ENCODE peak calls at places on chromosome 20, in seven cellular contexts. One of them, this sample, is unnamed.

GRCh38 chr20:38113401-38114325 is 51.4 kb downstream of the TGM2 start:
- DNase-seq in SK-N-SH: no peak
- DNase-seq in HepG2: peak; percentile 78
- DNase-seq in K562: peak; percentile 96
- DNase-seq in GM12878: no peak
- DNase-seq in H1: peak; percentile 38
- DNase-seq in HCT116: peak; percentile 27
- DNase-seq in this sample: no peak

GRCh38 chr20:13322621-13323020 is 101.5 kb downstream of the ISM1 start:
- DNase-seq in SK-N-SH: no peak
- DNase-seq in HepG2: peak; percentile 90
- DNase-seq in K562: no peak
- DNase-seq in GM12878: no peak
- DNase-seq in H1: no peak
- DNase-seq in HCT116: no peak
- DNase-seq in this sample: no peak

GRCh38 chr20:64048402-64049044 is 916 bp downstream of the SOX18 start:
- DNase-seq in SK-N-SH: peak; percentile 65
- DNase-seq in HepG2: no peak
- DNase-seq in K562: no peak
- DNase-seq in GM12878: no peak
- DNase-seq in H1: no peak
- DNase-seq in HCT116: no peak
- DNase-seq in this sample: no peak

GRCh38 chr20:52493177-52493711 is 301.7 kb upstream of the ZFP64 start:
- DNase-seq in SK-N-SH: no peak
- DNase-seq in HepG2: no peak
- DNase-seq in K562: peak; percentile 8
- DNase-seq in GM12878: no peak
- DNase-seq in H1: no peak
- DNase-seq in HCT116: no peak
- DNase-seq in this sample: peak; percentile 10

GRCh38 chr20:1710484-1710883 is 52.9 kb upstream of the SIRPG start:
- DNase-seq in SK-N-SH: no peak
- DNase-seq in HepG2: no peak
- DNase-seq in K562: no peak
- DNase-seq in GM12878: no peak
- DNase-seq in H1: no peak
- DNase-seq in HCT116: no peak
- DNase-seq in this sample: no peak

GRCh38 chr20:32062776-32063170 is 10.7 kb downstream of the HCK start:
- DNase-seq in SK-N-SH: no peak
- DNase-seq in HepG2: no peak
- DNase-seq in K562: no peak
- DNase-seq in GM12878: peak; percentile 55
- DNase-seq in H1: no peak
- DNase-seq in HCT116: no peak
- DNase-seq in this sample: no peak

GRCh38 chr20:24102290-24102689 is 113.7 kb upstream of the GGTLC1 start:
- DNase-seq in SK-N-SH: no peak
- DNase-seq in HepG2: peak; percentile 35
- DNase-seq in K562: peak; percentile 1
- DNase-seq in GM12878: no peak
- DNase-seq in H1: peak; percentile 23
- DNase-seq in HCT116: no peak
- DNase-seq in this sample: peak; percentile 69

GRCh38 chr20:34083137-34083536 is 28.9 kb downstream of the EIF2S2 start:
- DNase-seq in SK-N-SH: no peak
- DNase-seq in HepG2: no peak
- DNase-seq in K562: peak; percentile 83
- DNase-seq in GM12878: no peak
- DNase-seq in H1: no peak
- DNase-seq in HCT116: no peak
- DNase-seq in this sample: no peak

GRCh38 chr20:46014517-46015396 is 6.0 kb downstream of the MMP9 start:
- DNase-seq in SK-N-SH: no peak
- DNase-seq in HepG2: peak; percentile 82
- DNase-seq in K562: no peak
- DNase-seq in GM12878: no peak
- DNase-seq in H1: no peak
- DNase-seq in HCT116: no peak
- DNase-seq in this sample: no peak

GRCh38 chr20:24802286-24802820 is 146.7 kb upstream of the CST7 start:
- DNase-seq in SK-N-SH: no peak
- DNase-seq in HepG2: no peak
- DNase-seq in K562: no peak
- DNase-seq in GM12878: no peak
- DNase-seq in H1: no peak
- DNase-seq in HCT116: no peak
- DNase-seq in this sample: no peak

GRCh38 chr20:51481311-51481997 is 61.1 kb downstream of the NFATC2 start:
- DNase-seq in SK-N-SH: no peak
- DNase-seq in HepG2: no peak
- DNase-seq in K562: no peak
- DNase-seq in GM12878: no peak
- DNase-seq in H1: no peak
- DNase-seq in HCT116: no peak
- DNase-seq in this sample: no peak

GRCh38 chr20:14334306-14334930 is 3.0 kb downstream of the FLRT3 start:
- DNase-seq in SK-N-SH: peak; percentile 37
- DNase-seq in HepG2: peak; percentile 48
- DNase-seq in K562: no peak
- DNase-seq in GM12878: no peak
- DNase-seq in H1: peak; percentile 9
- DNase-seq in HCT116: no peak
- DNase-seq in this sample: no peak

GRCh38 chr20:22901164-22901563 is 133.9 kb upstream of the SSTR4 start:
- DNase-seq in SK-N-SH: no peak
- DNase-seq in HepG2: no peak
- DNase-seq in K562: no peak
- DNase-seq in GM12878: no peak
- DNase-seq in H1: no peak
- DNase-seq in HCT116: no peak
- DNase-seq in this sample: no peak

GRCh38 chr20:5654557-5654956 is 95.6 kb upstream of the SHLD1 start:
- DNase-seq in SK-N-SH: no peak
- DNase-seq in HepG2: peak; percentile 93
- DNase-seq in K562: peak; percentile 48
- DNase-seq in GM12878: no peak
- DNase-seq in H1: no peak
- DNase-seq in HCT116: no peak
- DNase-seq in this sample: no peak

GRCh38 chr20:11918280-11918952 is 723 bp downstream of the BTBD3 start:
- DNase-seq in SK-N-SH: no peak
- DNase-seq in HepG2: no peak
- DNase-seq in K562: no peak
- DNase-seq in GM12878: no peak
- DNase-seq in H1: no peak
- DNase-seq in HCT116: no peak
- DNase-seq in this sample: no peak

GRCh38 chr20:17229256-17229655 is 2.4 kb downstream of the PCSK2 start:
- DNase-seq in SK-N-SH: no peak
- DNase-seq in HepG2: no peak
- DNase-seq in K562: no peak
- DNase-seq in GM12878: no peak
- DNase-seq in H1: no peak
- DNase-seq in HCT116: no peak
- DNase-seq in this sample: no peak

GRCh38 chr20:17228624-17229061 is 1.8 kb downstream of the PCSK2 start:
- DNase-seq in SK-N-SH: peak; percentile 1
- DNase-seq in HepG2: no peak
- DNase-seq in K562: peak; percentile 1
- DNase-seq in GM12878: no peak
- DNase-seq in H1: no peak
- DNase-seq in HCT116: no peak
- DNase-seq in this sample: no peak

GRCh38 chr20:17227199-17227535 is 327 bp downstream of the PCSK2 start:
- DNase-seq in SK-N-SH: peak; percentile 28
- DNase-seq in HepG2: no peak
- DNase-seq in K562: no peak
- DNase-seq in GM12878: no peak
- DNase-seq in H1: no peak
- DNase-seq in HCT116: no peak
- DNase-seq in this sample: no peak

GRCh38 chr20:17226410-17227198 is at the start of gene PCSK2:
- DNase-seq in SK-N-SH: peak; percentile 90
- DNase-seq in HepG2: no peak
- DNase-seq in K562: peak; percentile 27
- DNase-seq in GM12878: no peak
- DNase-seq in H1: peak; percentile 60
- DNase-seq in HCT116: no peak
- DNase-seq in this sample: no peak

DNA sequence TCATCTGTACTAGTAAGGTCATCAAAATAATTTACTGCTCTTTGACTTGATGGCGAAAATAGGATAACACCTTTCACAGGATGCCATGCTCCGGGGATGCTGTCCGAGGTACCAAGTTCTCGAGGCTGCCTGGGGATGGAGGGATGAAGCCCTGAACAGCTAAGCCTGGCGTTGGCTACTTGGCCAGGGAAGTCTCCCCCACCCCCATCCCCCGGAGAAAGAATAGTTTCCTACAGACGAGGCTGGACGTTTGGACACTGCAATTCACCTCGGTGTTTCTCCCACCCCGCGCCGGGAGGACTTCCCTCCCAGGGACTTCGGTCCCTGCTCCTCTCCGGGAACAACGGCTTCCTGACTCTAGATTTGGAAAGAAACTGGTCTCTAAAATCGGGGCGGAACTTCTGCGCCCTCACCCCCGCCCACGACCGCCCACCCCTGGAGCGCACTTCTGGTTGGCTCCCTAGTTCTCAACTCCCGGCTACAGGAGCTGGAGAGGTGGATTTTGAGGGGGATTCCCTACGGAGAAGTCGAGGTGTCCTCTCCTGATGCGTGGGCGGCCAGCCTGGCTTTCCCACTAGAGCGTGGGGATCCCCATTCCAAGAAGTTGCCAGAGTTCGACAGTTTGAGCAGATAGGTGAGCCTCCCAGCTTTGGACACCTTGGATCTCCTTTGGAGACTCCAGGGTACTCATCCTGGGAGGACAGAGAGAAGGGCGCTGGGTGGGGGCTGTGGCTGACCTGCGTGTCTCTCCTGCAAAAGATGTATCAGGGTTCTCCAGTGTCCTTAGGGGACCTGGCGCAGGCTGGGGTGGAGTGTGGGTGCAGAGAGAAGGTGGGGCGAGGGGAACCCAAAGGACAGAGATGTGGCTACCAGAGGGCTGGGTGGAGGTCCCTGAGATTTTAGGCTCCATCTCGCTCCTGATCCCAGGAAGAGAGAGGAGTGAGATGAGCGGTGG is 1.1 kb downstream of the PCSK2 start:
- DNase-seq in SK-N-SH: peak; percentile 26
- DNase-seq in HepG2: no peak
- DNase-seq in K562: no peak
- DNase-seq in GM12878: no peak
- DNase-seq in H1: no peak
- DNase-seq in HCT116: no peak
- DNase-seq in this sample: no peak
- TF ChIP-seq JUND in SK-N-SH: no peak
- TF ChIP-seq JUND in HepG2: no peak
- TF ChIP-seq JUND in K562: no peak
- TF ChIP-seq JUND in GM12878: no peak
- TF ChIP-seq JUND in H1: no peak
- TF ChIP-seq JUND in HCT116: no peak
- TF ChIP-seq JUND in this sample: no peak

DNA sequence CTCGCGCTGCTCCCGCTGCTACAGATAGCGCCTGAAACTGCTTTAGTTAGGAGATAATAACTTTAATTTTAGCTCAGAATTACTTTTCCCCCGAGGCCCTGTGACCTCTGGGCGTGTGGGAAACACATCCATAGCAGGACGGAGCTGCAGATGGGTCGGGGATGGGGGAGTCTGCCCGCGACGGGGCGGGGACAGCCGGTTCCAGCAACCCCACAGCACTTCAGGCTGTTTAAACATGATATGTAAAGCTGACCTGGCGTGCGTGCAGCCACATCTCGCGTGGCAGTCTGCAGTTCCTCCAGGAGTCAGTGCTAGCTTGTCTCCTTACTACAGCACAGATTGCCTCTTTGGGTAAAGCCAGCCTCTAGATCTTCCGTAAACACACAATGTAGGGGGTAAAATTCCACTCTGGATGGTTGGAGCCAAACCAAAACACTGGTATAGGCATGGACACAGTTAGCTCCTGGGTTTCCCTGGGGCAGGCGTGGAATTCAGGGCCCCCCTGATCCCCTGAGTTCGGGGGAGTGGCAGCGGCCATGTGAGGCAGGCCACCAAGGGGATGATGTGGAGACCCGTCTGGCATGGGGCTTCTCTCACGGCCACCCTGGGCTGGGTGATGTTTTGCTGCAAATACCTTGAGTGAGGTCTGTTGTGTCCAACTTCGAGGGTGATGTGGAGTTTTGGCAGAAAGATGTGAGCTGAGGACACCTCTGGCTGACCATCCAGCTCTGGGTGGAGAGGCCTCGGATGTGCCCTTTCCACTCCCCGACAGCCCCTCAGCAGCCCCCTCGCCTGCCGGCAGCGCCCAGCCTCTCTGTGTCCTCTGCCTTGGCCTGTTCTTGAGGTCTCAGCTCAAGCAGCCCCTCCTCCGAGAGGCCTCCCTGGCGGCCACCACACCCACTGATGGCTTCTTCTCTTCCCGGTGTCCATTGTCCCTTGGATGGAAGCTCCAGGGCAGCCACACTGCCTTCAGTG is 214.5 kb downstream of the TAF4 start:
- DNase-seq in SK-N-SH: no peak
- DNase-seq in HepG2: no peak
- DNase-seq in K562: no peak
- DNase-seq in GM12878: no peak
- DNase-seq in H1: no peak
- DNase-seq in HCT116: no peak
- DNase-seq in this sample: no peak
- TF ChIP-seq JUND in SK-N-SH: no peak
- TF ChIP-seq JUND in HepG2: no peak
- TF ChIP-seq JUND in K562: no peak
- TF ChIP-seq JUND in GM12878: no peak
- TF ChIP-seq JUND in H1: no peak
- TF ChIP-seq JUND in HCT116: no peak
- TF ChIP-seq JUND in this sample: no peak

GRCh38 chr20:62708591-62709536 is at the start of gene NTSR1:
- DNase-seq in SK-N-SH: no peak
- DNase-seq in HepG2: no peak
- DNase-seq in K562: no peak
- DNase-seq in GM12878: no peak
- DNase-seq in H1: no peak
- DNase-seq in HCT116: no peak
- DNase-seq in this sample: no peak
- TF ChIP-seq JUND in SK-N-SH: no peak
- TF ChIP-seq JUND in HepG2: no peak
- TF ChIP-seq JUND in K562: no peak
- TF ChIP-seq JUND in GM12878: no peak
- TF ChIP-seq JUND in H1: no peak
- TF ChIP-seq JUND in HCT116: no peak
- TF ChIP-seq JUND in this sample: no peak

DNA sequence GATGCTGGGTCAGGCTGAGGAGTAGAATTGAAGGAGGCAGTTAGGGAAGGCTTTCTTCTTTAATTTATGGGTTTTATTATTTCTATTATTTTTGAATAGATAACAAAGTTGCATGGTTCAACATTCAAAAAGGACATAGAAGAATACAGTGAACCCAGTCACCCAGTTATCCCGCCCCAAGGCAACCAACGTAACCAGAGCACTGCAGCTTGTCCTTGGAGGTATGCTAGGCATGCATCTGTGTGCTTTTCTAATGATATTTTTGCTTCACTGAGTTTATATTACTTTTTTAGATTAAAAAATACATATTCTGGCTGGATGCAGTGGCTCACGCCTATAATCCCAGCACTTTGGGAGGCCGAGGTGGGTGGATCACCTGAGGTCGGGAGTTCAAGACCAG is 47.4 kb upstream of the DSN1 start:
- DNase-seq in SK-N-SH: no peak
- DNase-seq in HepG2: no peak
- DNase-seq in K562: no peak
- DNase-seq in GM12878: no peak
- DNase-seq in H1: no peak
- DNase-seq in HCT116: no peak
- DNase-seq in this sample: no peak
- TF ChIP-seq JUND in SK-N-SH: no peak
- TF ChIP-seq JUND in HepG2: no peak
- TF ChIP-seq JUND in K562: no peak
- TF ChIP-seq JUND in GM12878: no peak
- TF ChIP-seq JUND in H1: no peak
- TF ChIP-seq JUND in HCT116: no peak
- TF ChIP-seq JUND in this sample: no peak